ENCODE peak calls at places on chromosomes 5 and 9, in seven cellular contexts. X is astrocyte of the spinal cord, C is AG09309, T is astrocyte, A is RWPE2, D is uterus, H is tibial nerve. J is an unnamed sample.

GRCh38 chr5:167294861-167295685 is 996.4 kb upstream of the WWC1 start:
- DNase-seq in C (peak), X (peak), D (no peak), A (peak), H (no peak), T (peak), J (peak)

GRCh38 chr9:5518937-5519319 is 8.6 kb downstream of the PDCD1LG2 start:
- DNase-seq in D (no peak), A (no peak), X (no peak), C (no peak), H (no peak), T (no peak), J (no peak)

GRCh38 chr5:54249210-54250028 is 61.0 kb downstream of the ARL15 start:
- DNase-seq in H (no peak), D (no peak), C (no peak), T (peak), X (peak), A (no peak), J (peak)

GRCh38 chr9:32069169-32069813 is 315.2 kb upstream of the ACO1 start:
- DNase-seq in H (no peak), A (no peak), X (no peak), D (no peak), C (no peak), T (no peak), J (no peak)

GRCh38 chr5:141696431-141696830 is 14.4 kb upstream of the ARAP3 start:
- DNase-seq in C (no peak), T (no peak), H (no peak), A (no peak), X (no peak), D (no peak), J (no peak)

GRCh38 chr9:4861736-4862451 is 69.2 kb downstream of the RCL1 start:
- DNase-seq in D (no peak), A (no peak), X (no peak), T (no peak), C (no peak), H (no peak), J (no peak)

GRCh38 chr5:80871541-80871961 is 88.6 kb upstream of the RASGRF2 start:
- DNase-seq in D (no peak), A (no peak), X (peak), T (peak), C (no peak), H (no peak), J (no peak)

GRCh38 chr5:67301285-67301904 is 104.8 kb upstream of the CD180 start:
- DNase-seq in D (peak), H (peak), X (peak), T (peak), A (peak), C (peak), J (peak)

GRCh38 chr5:131671994-131672655 is 37.1 kb upstream of the RAPGEF6 start:
- DNase-seq in H (no peak), T (peak), X (peak), C (peak), A (no peak), D (peak), J (peak)

GRCh38 chr5:33810491-33811120 is 81.2 kb downstream of the ADAMTS12 start:
- DNase-seq in C (no peak), X (no peak), T (peak), A (no peak), H (no peak), D (peak), J (no peak)

GRCh38 chr9:79120533-79121315 is 451.0 kb upstream of the TLE4 start:
- DNase-seq in C (no peak), H (no peak), T (peak), D (no peak), A (no peak), X (no peak), J (no peak)

GRCh38 chr9:31272456-31273295 is 1111.8 kb upstream of the ACO1 start:
- DNase-seq in A (no peak), X (no peak), T (no peak), D (no peak), C (no peak), H (no peak), J (no peak)

GRCh38 chr9:114307323-114308250 is 15.3 kb upstream of the ORM1 start:
- DNase-seq in X (peak), H (no peak), D (peak), C (peak), A (peak), T (peak), J (peak)

GRCh38 chr9:7178729-7179128 is 421.0 kb downstream of the KDM4C start:
- DNase-seq in A (no peak), X (no peak), T (no peak), C (no peak), D (no peak), H (no peak), J (no peak)

GRCh38 chr9:16484744-16485143 is 385.7 kb downstream of the BNC2 start:
- DNase-seq in A (no peak), C (peak), X (peak), D (no peak), H (no peak), T (peak), J (peak)

GRCh38 chr5:172785429-172786088 is 14.6 kb upstream of the DUSP1 start:
- DNase-seq in H (no peak), X (no peak), A (peak), C (no peak), T (no peak), D (no peak), J (no peak)

GRCh38 chr5:6845856-6846255 is 132.6 kb downstream of the TENT4A start:
- DNase-seq in X (no peak), A (no peak), T (no peak), C (no peak), H (no peak), D (no peak), J (no peak)

GRCh38 chr5:72231989-72232703 is 87.9 kb downstream of the MRPS27 start:
- DNase-seq in C (no peak), D (no peak), A (no peak), X (peak), H (no peak), T (peak), J (no peak)

GRCh38 chr5:133225671-133226152 is 173.9 kb downstream of the HSPA4 start:
- DNase-seq in T (no peak), H (no peak), D (no peak), X (peak), C (no peak), A (peak), J (no peak)

GRCh38 chr5:91170266-91170665 is 212.9 kb downstream of the ARRDC3 start:
- DNase-seq in T (peak), X (peak), H (no peak), D (no peak), A (no peak), C (peak), J (peak)

GRCh38 chr5:75265731-75266130 is 29.1 kb upstream of the ANKRD31 start:
- DNase-seq in T (peak), H (no peak), X (peak), C (peak), D (no peak), A (no peak), J (peak)

GRCh38 chr5:1479581-1480188 is 34.4 kb upstream of the SLC6A3 start:
- DNase-seq in X (peak), H (no peak), T (no peak), A (no peak), C (peak), D (peak), J (peak)

GRCh38 chr5:18334949-18335348 is 700.7 kb downstream of the TAF11L14 start:
- DNase-seq in C (no peak), D (no peak), A (no peak), X (no peak), T (no peak), H (no peak), J (no peak)

GRCh38 chr9:111959960-111960359 is 63.3 kb downstream of the UGCG start:
- DNase-seq in X (peak), H (no peak), D (no peak), A (no peak), T (peak), C (no peak), J (peak)

GRCh38 chr9:95876595-95876994 is 1.1 kb downstream of the ERCC6L2 start:
- DNase-seq in A (no peak), H (no peak), D (no peak), T (no peak), C (no peak), X (no peak), J (no peak)

GRCh38 chr5:74336286-74336685 is 304.2 kb downstream of the ENC1 start:
- DNase-seq in C (no peak), A (no peak), D (no peak), T (no peak), H (no peak), X (no peak), J (no peak)

GRCh38 chr9:71270554-71270953 is 149.1 kb upstream of the TRPM3 start:
- DNase-seq in T (no peak), C (no peak), X (no peak), A (no peak), D (no peak), H (no peak), J (no peak)

GRCh38 chr5:180718810-180719453 is 20.9 kb downstream of the OR2Y1 start:
- DNase-seq in H (no peak), T (peak), X (peak), D (no peak), A (no peak), C (peak), J (no peak)

GRCh38 chr9:98256632-98257218 is 1.3 kb upstream of the TBC1D2 start:
- DNase-seq in C (no peak), D (peak), X (no peak), A (no peak), H (no peak), T (no peak), J (no peak)

GRCh38 chr5:58105836-58106235 is 354.1 kb downstream of the PLK2 start:
- DNase-seq in D (no peak), H (no peak), X (no peak), T (no peak), C (no peak), A (no peak), J (no peak)

GRCh38 chr5:134436523-134437339 is 25.1 kb upstream of the CDKN2AIPNL start:
- DNase-seq in A (peak), H (peak), C (peak), T (peak), X (peak), D (peak), J (peak)

GRCh38 chr9:85223506-85224108 is 518.1 kb downstream of the AGTPBP1 start:
- DNase-seq in T (peak), H (no peak), X (peak), A (no peak), C (no peak), D (no peak), J (no peak)

DNA sequence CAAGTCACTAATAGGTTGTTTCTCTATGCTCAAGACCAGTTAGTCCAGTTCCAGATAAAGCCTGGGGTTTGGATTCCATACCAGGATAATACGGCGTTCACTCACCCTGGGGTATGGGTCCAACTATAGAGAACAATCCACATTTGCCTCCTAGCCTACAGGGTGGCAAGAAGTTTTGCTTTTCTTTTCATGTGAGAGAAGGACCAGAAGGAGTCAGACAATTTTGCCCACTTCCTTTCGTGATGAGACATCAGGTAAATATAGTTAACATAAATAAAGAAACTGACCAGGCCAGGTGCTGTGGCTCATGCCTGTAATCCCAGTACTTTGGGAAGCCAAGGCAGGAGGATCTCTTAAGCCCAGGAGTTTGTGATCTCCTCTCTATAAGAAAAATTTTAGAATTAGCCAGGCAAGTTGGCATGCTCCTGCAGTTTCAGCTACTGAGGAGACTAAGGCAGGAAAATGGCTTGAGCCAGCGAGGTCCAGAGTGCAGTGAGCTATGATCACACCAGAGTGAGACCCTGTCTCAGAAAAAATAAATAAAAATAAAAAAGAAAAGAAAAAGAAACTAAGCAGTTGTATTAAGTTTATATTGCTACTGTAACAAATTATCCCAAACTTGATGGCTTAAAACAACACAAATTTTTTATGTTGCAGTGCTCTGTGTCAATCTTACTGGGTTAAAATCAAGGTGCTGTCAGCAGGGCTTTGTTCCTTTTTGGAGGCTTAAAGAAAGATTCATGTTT is 7.5 kb upstream of the REEP5 start:
- DNase-seq in T (no peak), C (no peak), X (no peak), A (no peak), H (no peak), D (no peak), J (no peak)
- H3K4me3 ChIP-seq in T (no peak), C (no peak), X (no peak), A (no peak), H (no peak), D (no peak), J (no peak)

GRCh38 chr5:102418531-102418930 is 80.3 kb downstream of the SLCO6A1 start:
- DNase-seq in D (no peak), C (no peak), A (no peak), X (no peak), H (no peak), T (no peak), J (no peak)
- H3K4me3 ChIP-seq in D (no peak), C (no peak), A (no peak), X (no peak), H (no peak), T (no peak), J (no peak)

DNA sequence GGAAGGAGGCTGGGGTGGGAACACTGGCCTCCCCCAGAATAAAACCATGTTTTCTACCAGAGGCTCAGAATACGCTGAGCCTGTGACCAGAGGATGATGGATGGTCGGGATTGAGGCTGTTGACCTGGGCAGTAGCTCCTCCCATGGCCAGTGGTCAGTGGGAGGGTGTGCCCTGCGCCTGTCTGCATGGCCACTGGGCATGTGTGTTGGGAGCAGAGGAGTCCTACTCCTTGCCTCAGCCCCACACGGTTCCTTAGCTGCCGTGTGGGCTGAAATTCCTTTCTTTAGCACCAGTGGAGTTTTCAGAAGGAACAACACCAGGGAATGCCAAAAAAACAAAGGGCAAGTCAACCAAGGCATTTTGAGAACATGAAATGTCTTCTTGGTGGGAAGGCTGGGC is 8.5 kb upstream of the RMND5B start:
- DNase-seq in X (no peak), T (no peak), A (no peak), H (no peak), C (no peak), D (no peak), J (no peak)
- H3K4me3 ChIP-seq in X (no peak), T (no peak), A (no peak), H (no peak), C (no peak), D (no peak), J (no peak)

GRCh38 chr9:137026828-137027227 is 1.2 kb downstream of the ABCA2 start:
- DNase-seq in T (no peak), D (no peak), A (no peak), X (no peak), H (no peak), C (no peak), J (no peak)
- H3K4me3 ChIP-seq in T (no peak), D (no peak), A (no peak), X (no peak), H (peak), C (peak), J (peak)

DNA sequence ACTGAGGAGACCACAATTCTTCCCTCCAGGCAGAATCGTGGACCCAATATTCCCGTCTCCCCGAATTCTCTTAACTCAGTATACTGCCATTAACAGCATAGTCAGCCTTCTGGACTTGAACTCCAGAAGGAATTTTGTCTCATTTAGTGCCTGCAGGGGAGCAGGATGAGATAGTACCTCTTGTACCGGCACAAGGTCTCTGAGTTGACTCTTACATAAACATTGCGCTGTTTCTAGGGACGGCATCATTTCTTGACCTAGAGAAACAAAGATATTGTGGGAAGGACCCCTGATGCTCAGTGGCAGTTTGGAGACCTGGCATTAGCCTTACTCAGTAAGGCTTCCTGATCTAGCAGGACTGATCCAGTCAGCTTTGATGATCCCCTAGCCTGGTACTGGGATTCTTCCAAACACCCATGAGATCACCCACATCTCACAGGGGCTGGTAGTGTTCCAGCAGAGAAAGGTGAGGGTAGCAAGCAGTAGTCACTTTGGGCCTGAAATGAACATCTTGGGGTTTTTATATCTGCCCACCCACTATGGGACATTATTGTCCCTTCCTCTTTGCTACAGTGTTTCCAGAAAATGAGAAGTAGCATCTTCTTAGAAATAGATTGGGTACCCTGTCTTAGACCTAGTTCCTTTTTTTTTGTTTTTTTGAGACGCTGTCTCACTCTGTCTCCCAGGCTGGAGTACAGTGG is 249.0 kb upstream of the ANKRD55 start:
- DNase-seq in D (no peak), A (no peak), T (no peak), X (peak), C (no peak), H (no peak), J (no peak)
- H3K4me3 ChIP-seq in D (peak), A (no peak), T (peak), X (no peak), C (no peak), H (peak), J (no peak)

GRCh38 chr5:177362871-177363507 is 5.3 kb downstream of the RGS14 start:
- DNase-seq in C (no peak), X (no peak), A (peak), T (no peak), H (no peak), D (peak), J (no peak)

GRCh38 chr5:177362102-177362868 is 4.6 kb downstream of the RGS14 start:
- DNase-seq in C (no peak), X (no peak), T (no peak), A (no peak), H (no peak), D (no peak), J (no peak)

GRCh38 chr5:177359860-177360259 is 2.1 kb downstream of the RGS14 start:
- DNase-seq in C (no peak), T (no peak), H (no peak), A (no peak), D (no peak), X (no peak), J (no peak)

GRCh38 chr5:177363565-177363964 is 5.8 kb downstream of the RGS14 start:
- DNase-seq in X (no peak), A (no peak), T (no peak), H (no peak), C (no peak), D (no peak), J (no peak)

GRCh38 chr5:177361418-177362101 is 3.8 kb downstream of the RGS14 start:
- DNase-seq in D (no peak), T (no peak), C (no peak), X (no peak), H (no peak), A (no peak), J (no peak)
- H3K4me3 ChIP-seq in D (no peak), T (no peak), C (no peak), X (no peak), H (no peak), A (no peak), J (no peak)

DNA sequence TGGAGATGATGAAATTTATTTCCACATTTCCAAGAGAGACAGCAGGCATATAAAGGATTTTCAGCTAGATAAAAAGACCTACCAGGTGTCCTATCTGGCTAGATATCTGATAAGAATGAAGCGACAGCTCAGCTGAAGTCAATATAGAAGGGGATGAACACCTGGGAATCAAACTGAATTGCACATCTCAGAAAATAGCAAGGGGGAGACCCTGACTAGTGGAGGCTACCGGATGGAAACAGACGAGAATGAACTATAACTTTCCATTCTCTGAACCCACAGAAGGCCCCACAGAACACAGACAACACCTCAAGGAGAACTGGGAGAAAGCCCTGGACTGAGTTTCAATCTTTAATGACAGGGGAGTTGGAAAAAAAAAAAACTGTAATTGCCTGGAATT is 51.1 kb downstream of the CPLANE1 start:
- DNase-seq in D (no peak), A (no peak), C (no peak), H (no peak), T (no peak), X (peak), J (no peak)
- H3K4me3 ChIP-seq in D (no peak), A (no peak), C (no peak), H (peak), T (no peak), X (no peak), J (no peak)

DNA sequence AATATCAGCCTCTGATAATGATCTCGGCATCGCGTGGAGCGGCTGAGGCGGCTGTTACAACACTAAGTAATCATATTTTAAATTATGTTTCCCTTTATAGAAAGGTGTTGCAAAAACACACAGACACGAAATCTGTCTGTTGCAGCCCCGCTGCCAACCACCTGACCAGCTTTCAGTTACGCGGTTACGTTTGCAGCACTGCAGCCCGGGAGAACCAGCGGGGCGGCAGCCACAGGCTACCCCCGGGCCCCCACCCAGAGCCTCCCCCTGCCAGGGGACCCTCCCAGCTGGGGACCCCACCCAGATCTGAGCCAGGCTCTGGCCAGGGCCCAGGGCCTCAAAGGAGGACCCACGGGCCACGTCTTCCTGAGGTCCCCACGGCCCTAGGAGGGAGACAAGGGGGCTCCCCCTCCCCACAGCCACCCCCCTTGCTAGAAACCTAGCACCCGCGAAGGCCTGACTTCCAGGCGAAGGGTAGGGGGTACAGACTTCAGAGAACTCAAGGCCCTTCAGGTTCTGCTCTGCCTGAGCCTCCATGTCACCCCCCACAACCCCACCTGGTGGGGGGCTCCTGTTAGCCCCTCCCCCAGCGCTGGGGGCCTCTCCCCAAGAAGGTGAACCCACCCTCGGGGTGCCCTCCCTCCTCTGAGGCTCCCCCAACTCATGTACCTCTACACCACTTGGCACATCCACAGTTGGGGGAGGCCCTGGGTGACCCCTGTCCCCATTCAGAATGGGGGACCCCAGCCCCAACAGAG is 6.0 kb downstream of the NACC2 start:
- DNase-seq in D (no peak), A (no peak), T (no peak), X (no peak), H (no peak), C (no peak), J (no peak)
- H3K4me3 ChIP-seq in D (no peak), A (no peak), T (no peak), X (no peak), H (no peak), C (no peak), J (no peak)

GRCh38 chr9:124045830-124046177 is 34.2 kb downstream of the LHX2 start:
- DNase-seq in X (no peak), A (no peak), T (no peak), H (no peak), D (no peak), C (no peak), J (no peak)
- H3K4me3 ChIP-seq in X (no peak), A (no peak), T (no peak), H (peak), D (peak), C (no peak), J (peak)